ENCODE peak calls at places on chromosomes 13 and 19, in six cellular contexts. S is breast epithelium, Q is lung, M is pancreas, F is AG10803, Z is prostate gland. J is an unnamed sample.

GRCh38 chr19:9877775-9878510 is 42.8 kb downstream of the PIN1 start:
- DNase-seq in S (no peak), Q (no peak), M (no peak), F (peak), Z (no peak), J (peak)

GRCh38 chr13:105543742-105544141 is 991.7 kb downstream of the EFNB2 start:
- DNase-seq in S (no peak), Q (no peak), M (no peak), F (no peak), Z (no peak), J (peak)

GRCh38 chr19:2289714-2290435 is 7.9 kb upstream of the PEAK3 start:
- DNase-seq in S (no peak), Q (peak), M (no peak), F (no peak), Z (no peak), J (peak)

GRCh38 chr13:29771247-29771646 is 79.2 kb downstream of the UBL3 start:
- DNase-seq in S (no peak), Q (no peak), M (no peak), F (peak), Z (no peak), J (peak)

GRCh38 chr13:95246292-95247082 is 54.8 kb downstream of the ABCC4 start:
- DNase-seq in S (no peak), Q (no peak), M (no peak), F (no peak), Z (peak), J (no peak)

GRCh38 chr19:49546825-49547565 is 19.2 kb downstream of the RCN3 start:
- DNase-seq in S (no peak), Q (peak), M (no peak), F (peak), Z (peak), J (peak)

GRCh38 chr13:21670883-21671792 is at the start of gene FGF9:
- DNase-seq in S (no peak), Q (peak), M (peak), F (peak), Z (peak), J (peak)

GRCh38 chr13:41746259-41746658 is 214.7 kb downstream of the VWA8 start:
- DNase-seq in S (no peak), Q (no peak), M (no peak), F (peak), Z (no peak), J (no peak)

GRCh38 chr19:28485300-28485699 is 727.7 kb downstream of the UQCRFS1 start:
- DNase-seq in S (no peak), Q (no peak), M (no peak), F (no peak), Z (no peak), J (no peak)

GRCh38 chr13:29065142-29065541 is 245.0 kb downstream of the MTUS2 start:
- DNase-seq in S (no peak), Q (no peak), M (no peak), F (no peak), Z (no peak), J (peak)

GRCh38 chr19:11378319-11379189 is 4.1 kb downstream of the SWSAP1 start:
- DNase-seq in S (no peak), Q (no peak), M (peak), F (peak), Z (peak), J (peak)
- H3K4me3 ChIP-seq in S (no peak), Q (no peak), M (no peak), F (no peak), Z (no peak), J (no peak)

DNA sequence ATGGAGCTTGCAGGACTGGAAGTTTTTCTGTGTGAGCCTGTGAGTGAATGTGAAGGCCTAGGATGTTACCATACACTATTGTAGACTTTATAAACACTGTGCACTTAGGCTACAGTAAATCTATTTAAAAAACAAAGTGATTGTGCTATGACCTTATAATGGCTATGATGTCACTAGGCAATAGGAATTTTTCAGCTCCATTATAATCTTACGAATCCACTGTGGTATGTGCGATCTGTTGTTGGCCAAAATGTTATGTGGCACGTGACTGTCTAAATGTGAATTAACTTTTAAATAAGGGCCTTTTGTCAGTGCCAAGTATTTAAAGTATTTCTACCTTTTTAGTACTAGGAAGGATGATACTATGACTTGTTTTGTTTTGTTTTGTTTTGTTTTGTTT is 54.9 kb downstream of the DPY19L3 start:
- DNase-seq in S (no peak), Q (no peak), M (no peak), F (no peak), Z (no peak), J (no peak)
- TF ChIP-seq CTCF in S (no peak), Q (no peak), M (no peak), F (no peak), Z (no peak), J (no peak)

GRCh38 chr19:4370418-4371041 is 27.2 kb downstream of the MPND start:
- DNase-seq in S (no peak), Q (no peak), M (no peak), F (no peak), Z (no peak), J (no peak)
- H3K4me3 ChIP-seq in S (peak), Q (no peak), M (no peak), F (no peak), Z (no peak), J (peak)

GRCh38 chr19:3324405-3324856 is 42.0 kb upstream of the NFIC start:
- DNase-seq in S (no peak), Q (peak), M (peak), F (no peak), Z (peak), J (peak)
- TF ChIP-seq CTCF in S (peak), Q (no peak), M (peak), F (peak), Z (peak), J (peak)

DNA sequence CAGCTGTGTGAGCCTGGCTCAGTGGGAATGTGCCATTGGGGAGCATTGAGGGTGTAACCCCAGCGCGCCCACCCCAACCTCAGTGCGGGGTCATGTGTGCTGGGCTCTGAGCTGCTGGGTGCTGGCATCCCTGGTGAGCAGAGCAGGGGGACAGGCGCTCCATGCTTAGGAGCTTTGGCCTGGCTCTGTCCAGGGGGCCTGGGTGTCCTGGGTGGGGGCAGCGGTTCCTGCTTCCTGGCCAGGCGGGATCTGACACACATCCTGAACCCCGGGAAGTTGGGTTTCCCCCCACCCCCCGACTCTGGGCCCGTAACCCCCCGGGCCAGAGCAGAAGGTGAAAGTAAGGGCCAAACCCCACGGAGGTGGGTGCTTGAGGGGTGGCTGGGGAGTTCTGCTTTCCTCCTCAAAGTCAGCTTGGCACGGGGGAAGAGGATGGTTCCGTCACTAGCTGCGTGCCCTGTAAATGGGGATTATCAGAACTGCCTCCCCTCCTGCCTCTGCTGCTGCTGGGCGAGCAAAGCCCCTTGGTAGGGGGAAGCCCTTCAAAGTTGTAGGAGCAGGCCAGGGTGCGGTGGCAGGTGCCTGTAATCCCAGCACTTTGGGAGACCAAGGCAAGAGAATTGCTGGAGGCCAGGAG is 1.7 kb downstream of the LRP3 start:
- DNase-seq in S (no peak), Q (no peak), M (no peak), F (no peak), Z (no peak), J (no peak)
- H3K4me3 ChIP-seq in S (peak), Q (no peak), M (peak), F (peak), Z (peak), J (no peak)

GRCh38 chr19:6480843-6481415 is 658 bp downstream of the DENND1C start:
- DNase-seq in S (no peak), Q (no peak), M (no peak), F (no peak), Z (no peak), J (peak)

GRCh38 chr19:6482343-6482686 is 728 bp upstream of the DENND1C start:
- DNase-seq in S (no peak), Q (no peak), M (no peak), F (no peak), Z (no peak), J (no peak)

GRCh38 chr19:6483235-6483634 is 1.6 kb upstream of the DENND1C start:
- DNase-seq in S (no peak), Q (no peak), M (no peak), F (no peak), Z (no peak), J (no peak)

GRCh38 chr19:6479836-6480398 is 1.7 kb downstream of the DENND1C start:
- DNase-seq in S (no peak), Q (no peak), M (no peak), F (no peak), Z (no peak), J (no peak)

DNA sequence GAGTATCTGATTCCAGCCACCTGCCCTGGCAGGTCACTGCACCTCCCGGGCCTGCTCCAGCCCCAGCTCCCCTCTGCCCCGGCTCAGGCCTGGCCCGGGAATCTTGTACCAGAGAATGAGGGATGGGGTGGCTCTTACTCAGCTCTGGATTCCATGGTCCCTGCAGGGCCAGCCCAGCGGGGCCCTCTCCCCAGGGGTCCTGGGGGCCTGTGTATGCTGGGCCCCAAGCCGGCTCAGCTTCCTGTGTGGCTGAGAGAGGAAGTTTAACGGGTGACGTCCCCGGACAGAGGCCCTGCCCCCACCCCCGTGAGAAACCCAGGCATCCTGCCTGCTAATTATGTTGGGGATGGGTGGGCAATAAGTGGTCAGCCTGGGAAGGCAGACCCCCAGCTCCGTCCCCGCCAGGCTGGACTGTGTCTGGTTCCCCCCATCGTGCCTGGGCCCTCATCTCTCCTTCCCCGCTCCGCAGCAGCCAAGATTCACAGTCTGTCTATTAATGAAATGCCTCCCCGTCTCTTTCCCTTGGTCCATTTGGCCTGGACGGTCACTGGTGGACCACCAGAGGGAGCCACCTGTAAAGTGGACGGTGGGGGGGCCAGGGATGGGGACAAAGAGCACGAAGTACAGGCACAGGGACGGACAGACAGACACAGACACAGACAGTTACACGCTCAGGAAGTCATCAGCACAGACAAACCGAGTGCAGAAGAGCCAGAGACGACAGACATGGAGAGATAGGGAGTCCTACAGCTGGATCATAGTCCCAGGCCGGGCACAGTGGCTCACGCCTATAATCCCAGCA is at the start of gene DENND1C:
- DNase-seq in S (no peak), Q (no peak), M (no peak), F (no peak), Z (no peak), J (peak)
- TF ChIP-seq CTCF in S (no peak), Q (no peak), M (peak), F (peak), Z (no peak), J (peak)

GRCh38 chr19:44893704-44894103 is 2.6 kb downstream of the TOMM40 start:
- DNase-seq in S (no peak), Q (no peak), M (no peak), F (no peak), Z (no peak), J (no peak)
- H3K4me3 ChIP-seq in S (no peak), Q (no peak), M (no peak), F (no peak), Z (no peak), J (no peak)

DNA sequence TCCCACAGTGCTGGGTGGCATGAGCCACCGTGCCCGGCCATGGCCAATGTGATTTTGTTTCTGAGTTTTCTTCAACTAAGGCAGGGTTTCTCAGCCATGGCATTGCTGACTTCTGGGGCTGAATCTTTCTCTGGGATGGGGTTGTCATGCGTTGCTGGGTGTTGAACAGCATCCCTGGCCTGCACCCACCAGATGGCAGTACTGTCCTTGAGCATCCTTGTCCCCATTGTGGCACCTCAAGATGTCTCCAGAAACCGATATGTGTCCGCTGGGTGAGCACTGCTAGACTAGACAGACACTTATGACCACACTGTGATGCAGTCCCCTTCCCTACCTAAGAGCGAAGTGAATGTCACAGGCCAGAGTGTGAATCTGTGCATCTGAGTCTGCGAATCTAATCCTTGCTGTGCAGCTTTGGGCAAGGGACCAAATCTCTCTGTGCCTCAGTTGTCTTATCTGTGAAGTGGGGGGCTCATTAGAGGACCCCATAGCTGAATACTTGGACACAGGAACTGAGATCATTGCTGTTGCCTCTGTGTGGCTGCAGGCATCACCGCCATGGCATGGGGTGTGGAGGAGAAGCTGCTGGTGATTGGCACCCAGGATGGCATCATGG is 50.3 kb upstream of the SIN3B start:
- DNase-seq in S (no peak), Q (peak), M (no peak), F (peak), Z (no peak), J (peak)
- TF ChIP-seq CTCF in S (peak), Q (peak), M (no peak), F (peak), Z (peak), J (peak)

GRCh38 chr19:36973844-36974195 is 57.7 kb downstream of the ZNF568 start:
- DNase-seq in S (no peak), Q (no peak), M (no peak), F (no peak), Z (no peak), J (no peak)

GRCh38 chr19:36972594-36972993 is 56.5 kb downstream of the ZNF568 start:
- DNase-seq in S (no peak), Q (no peak), M (no peak), F (no peak), Z (no peak), J (no peak)

GRCh38 chr19:36973021-36973843 is 57.1 kb downstream of the ZNF568 start:
- DNase-seq in S (peak), Q (peak), M (peak), F (peak), Z (peak), J (peak)
- H3K4me3 ChIP-seq in S (peak), Q (peak), M (peak), F (peak), Z (peak), J (peak)